ENCODE peak calls at places on chromosomes 11 and 22, in eight cellular contexts. D is HepG2, S is A549, O is HCT116, B is Panc1, Z is SK-N-SH, H is K562, A is GM12878. F is an unnamed sample.
A peak's percentile ranks its signal among the peaks of the same experiment; 100 is the strongest.

GRCh38 chr11:64643258-64643881 is 52.4 kb downstream of the SLC22A12 start:
- DNase-seq in H (peak; percentile 29), D (no peak), S (no peak), Z (peak; percentile 94), A (no peak), O (no peak), B (no peak), F (peak; percentile 87)

GRCh38 chr11:116244889-116245288 is 527.9 kb downstream of the BUD13 start:
- DNase-seq in O (no peak), D (no peak), Z (no peak), S (no peak), B (no peak), H (no peak), A (no peak), F (no peak)

GRCh38 chr11:65814131-65814959 is 19.4 kb upstream of the SNX32 start:
- DNase-seq in Z (no peak), H (no peak), S (no peak), D (no peak), A (no peak), B (no peak), O (no peak), F (no peak)

GRCh38 chr11:43950323-43950855 is 8.0 kb downstream of the C11orf96 start:
- DNase-seq in A (no peak), S (no peak), B (no peak), D (no peak), Z (no peak), H (no peak), O (no peak), F (no peak)

GRCh38 chr22:38469306-38469781 is 1.4 kb downstream of the KDELR3 start:
- DNase-seq in Z (no peak), D (no peak), H (no peak), O (no peak), A (no peak), S (no peak), B (no peak), F (no peak)

GRCh38 chr22:36117053-36117554 is 43.5 kb downstream of the APOL3 start:
- DNase-seq in B (no peak), H (no peak), Z (no peak), O (no peak), S (no peak), D (no peak), A (no peak), F (no peak)

GRCh38 chr11:69644071-69644961 is 3.4 kb downstream of the CCND1 start:
- DNase-seq in Z (peak; percentile 72), B (no peak), A (no peak), H (peak; percentile 40), D (peak; percentile 66), O (no peak), S (peak; percentile 79), F (no peak)

GRCh38 chr11:77159937-77160495 is 32.0 kb downstream of the MYO7A start:
- DNase-seq in A (no peak), B (no peak), Z (no peak), O (no peak), H (no peak), D (no peak), S (no peak), F (no peak)

GRCh38 chr11:120239713-120240640 is at the start of gene POU2F3:
- DNase-seq in D (no peak), H (peak; percentile 62), S (no peak), Z (peak; percentile 70), O (no peak), B (no peak), A (no peak), F (peak; percentile 70)

GRCh38 chr22:31944700-31945477 is 554 bp downstream of the YWHAH start:
- DNase-seq in S (no peak), D (no peak), B (no peak), O (no peak), H (peak; percentile 68), A (no peak), Z (peak; percentile 82), F (peak; percentile 63)

GRCh38 chr11:77151804-77152513 is 23.9 kb downstream of the MYO7A start:
- DNase-seq in H (no peak), D (no peak), S (no peak), B (no peak), Z (no peak), A (peak; percentile 5), O (no peak), F (no peak)

GRCh38 chr11:123174196-123175183 is 20.6 kb downstream of the CLMP start:
- DNase-seq in S (peak; percentile 54), Z (no peak), H (no peak), B (no peak), D (no peak), O (no peak), A (no peak), F (peak; percentile 41)

DNA sequence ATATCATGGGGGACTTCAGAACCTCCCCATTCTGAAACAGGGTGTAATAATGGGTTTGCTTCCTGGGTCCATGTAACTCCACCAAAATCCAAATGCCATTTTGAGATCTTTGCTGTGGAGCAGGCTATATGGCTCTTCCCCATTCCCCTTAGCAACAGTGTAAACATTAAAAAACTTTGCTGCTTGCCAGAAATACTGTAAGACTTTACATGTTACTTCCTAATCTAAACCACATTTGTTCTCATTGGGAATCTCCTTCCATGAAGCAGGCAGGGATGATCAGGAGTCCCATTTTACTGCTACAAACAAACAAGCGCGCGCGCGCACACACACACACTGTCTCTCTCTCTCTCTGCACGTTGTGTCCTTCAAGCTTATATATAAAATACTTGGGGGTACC is 86.5 kb downstream of the ANO3 start:
- DNase-seq in S (no peak), D (no peak), A (no peak), O (no peak), B (no peak), H (no peak), Z (no peak), F (no peak)
- TF ChIP-seq REST in S (no peak), D (no peak), A (no peak), O (no peak), B (no peak), H (no peak), Z (no peak), F (no peak)

GRCh38 chr11:34631737-34632104 is 10.8 kb downstream of the EHF start:
- DNase-seq in S (no peak), B (no peak), Z (no peak), H (no peak), A (no peak), D (no peak), O (no peak), F (no peak)

GRCh38 chr11:34630544-34630943 is 9.7 kb downstream of the EHF start:
- DNase-seq in S (peak; percentile 24), B (no peak), Z (no peak), H (no peak), O (no peak), D (no peak), A (no peak), F (no peak)

GRCh38 chr11:34631297-34631696 is 10.4 kb downstream of the EHF start:
- DNase-seq in O (no peak), A (no peak), D (no peak), S (no peak), B (no peak), Z (no peak), H (no peak), F (no peak)

GRCh38 chr11:34633640-34633989 is 12.7 kb downstream of the EHF start:
- DNase-seq in Z (no peak), A (no peak), B (no peak), O (no peak), D (no peak), S (no peak), H (no peak), F (no peak)

GRCh38 chr11:34632105-34632780 is 11.3 kb downstream of the EHF start:
- DNase-seq in Z (no peak), A (no peak), D (no peak), B (no peak), H (no peak), O (no peak), S (peak; percentile 41), F (no peak)
- H3K4me1 ChIP-seq in Z (peaks cover 8% of the 10 kb centered on the region), A (peaks cover 10% of the 10 kb centered on the region), D (peaks cover 50% of the 10 kb centered on the region), B (peaks cover 8% of the 10 kb centered on the region), H (no peaks in the 10 kb centered on the region), O (peaks cover 95% of the 10 kb centered on the region), S (peaks cover 63% of the 10 kb centered on the region), F (no peaks in the 10 kb centered on the region)

GRCh38 chr11:118921121-118921928 is 4.4 kb downstream of the BCL9L start:
- DNase-seq in A (no peak), Z (peak; percentile 30), O (no peak), D (peak; percentile 94), H (no peak), S (peak; percentile 89), B (no peak), F (peak; percentile 78)

GRCh38 chr11:118924591-118925585 is 838 bp downstream of the BCL9L start:
- DNase-seq in S (peak; percentile 49), O (no peak), H (peak; percentile 75), Z (peak; percentile 90), D (no peak), A (no peak), B (no peak), F (peak; percentile 84)

GRCh38 chr11:118922745-118923627 is 2.7 kb downstream of the BCL9L start:
- DNase-seq in O (no peak), D (no peak), S (no peak), H (no peak), A (no peak), Z (peak; percentile 15), B (no peak), F (no peak)

GRCh38 chr11:118923721-118924587 is 1.8 kb downstream of the BCL9L start:
- DNase-seq in O (no peak), Z (no peak), D (no peak), H (no peak), B (no peak), A (no peak), S (no peak), F (no peak)

DNA sequence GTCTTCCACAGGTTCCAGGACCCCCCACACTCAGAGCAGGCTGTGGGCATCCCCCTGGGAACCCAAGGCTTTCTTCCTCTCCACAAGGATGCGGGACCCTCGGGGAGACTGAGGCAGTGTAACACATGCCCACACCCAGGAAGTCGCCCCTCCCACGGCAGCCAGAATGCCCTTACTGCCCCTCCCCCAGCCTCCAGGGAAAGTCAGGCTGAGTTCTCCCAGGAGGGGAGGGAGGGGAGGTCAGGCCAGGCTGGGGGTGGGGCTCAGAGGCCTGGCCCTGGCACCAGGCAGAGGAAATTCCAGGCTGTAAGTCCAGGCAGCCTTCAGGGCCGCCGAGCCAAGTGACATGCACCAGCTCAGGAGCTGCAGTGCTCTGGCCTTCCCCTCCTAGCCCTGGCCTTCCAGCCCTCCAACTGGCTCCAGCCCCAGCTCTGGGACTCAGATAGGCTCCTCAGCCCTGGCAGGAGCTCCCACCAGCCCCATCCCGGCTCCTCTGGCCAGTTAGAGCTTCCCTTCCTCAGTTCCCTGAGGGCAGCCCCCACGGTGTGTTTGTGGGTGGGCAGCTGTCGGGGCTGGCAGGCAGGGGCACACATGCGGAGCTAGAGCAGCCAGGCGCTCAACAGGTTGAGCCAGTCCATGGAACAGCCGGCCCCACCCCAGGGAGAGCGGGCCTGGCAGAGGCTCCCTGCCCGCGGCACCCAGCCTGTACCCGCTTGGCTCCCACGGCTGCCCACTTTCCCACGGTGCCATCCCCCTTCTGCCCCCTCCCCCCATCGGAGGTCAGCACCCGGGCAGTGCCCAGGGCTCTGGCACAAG is 3.6 kb downstream of the BCL9L start:
- DNase-seq in O (no peak), B (no peak), A (no peak), H (no peak), S (peak; percentile 91), Z (peak; percentile 80), D (peak; percentile 80), F (peak; percentile 88)
- TF ChIP-seq REST in O (no peak), B (no peak), A (no peak), H (no peak), S (no peak), Z (no peak), D (no peak), F (no peak)

GRCh38 chr11:1968454-1968995 is 21.4 kb downstream of the MRPL23 start:
- DNase-seq in O (no peak), A (no peak), B (no peak), S (no peak), D (no peak), Z (no peak), H (no peak), F (no peak)
- H3K4me1 ChIP-seq in O (no peaks in the 10 kb centered on the region), A (no peaks in the 10 kb centered on the region), B (no peaks in the 10 kb centered on the region), S (no peaks in the 10 kb centered on the region), D (no peaks in the 10 kb centered on the region), Z (no peaks in the 10 kb centered on the region), H (no peaks in the 10 kb centered on the region), F (no peaks in the 10 kb centered on the region)